ENCODE peak calls at places on chromosomes 13 and 19, in eight cellular contexts. E, R, J, Y, T, H, W and U are unnamed samples.

GRCh38 chr13:99845136-99845874 is 126.3 kb downstream of the ZIC5 start:
- DNase-seq in T (no peak), H (no peak), R (no peak), E (no peak), W (no peak), Y (no peak), J (no peak), U (no peak)

GRCh38 chr13:44649118-44649455 is 73.0 kb upstream of the TSC22D1 start:
- DNase-seq in R (no peak), Y (no peak), T (no peak), E (no peak), H (no peak), J (no peak), W (no peak), U (no peak)

GRCh38 chr19:39498262-39499081 is at the start of gene DLL3:
- DNase-seq in H (no peak), E (no peak), W (no peak), R (no peak), T (peak), Y (peak), J (no peak), U (no peak)

GRCh38 chr13:46475586-46475991 is 77.4 kb upstream of the LRCH1 start:
- DNase-seq in W (no peak), R (no peak), E (no peak), J (no peak), Y (no peak), T (no peak), H (no peak), U (no peak)

GRCh38 chr13:87497426-87497825 is 173.7 kb upstream of the SLITRK5 start:
- DNase-seq in R (no peak), T (no peak), H (no peak), W (no peak), Y (no peak), E (no peak), J (no peak), U (no peak)

GRCh38 chr19:482186-483041 is 13.9 kb upstream of the MADCAM1 start:
- DNase-seq in E (no peak), J (peak), W (no peak), T (no peak), Y (no peak), R (no peak), H (peak), U (no peak)

GRCh38 chr19:48637449-48637947 is 319 bp upstream of the DBP start:
- DNase-seq in E (peak), H (peak), R (peak), W (peak), J (peak), T (peak), Y (peak), U (peak)

GRCh38 chr13:73335226-73335625 is 276.4 kb downstream of the KLF5 start:
- DNase-seq in W (no peak), E (no peak), Y (no peak), T (no peak), R (peak), H (no peak), J (no peak), U (no peak)

GRCh38 chr13:73168993-73169401 is 110.2 kb downstream of the KLF5 start:
- DNase-seq in J (no peak), Y (no peak), R (no peak), H (no peak), W (peak), T (no peak), E (no peak), U (no peak)

GRCh38 chr13:76556632-76557031 is 329.6 kb downstream of the KCTD12 start:
- DNase-seq in R (no peak), J (no peak), T (no peak), Y (no peak), H (no peak), E (no peak), W (no peak), U (no peak)

GRCh38 chr13:20869540-20869939 is 33.0 kb downstream of the XPO4 start:
- DNase-seq in Y (no peak), J (no peak), H (no peak), W (no peak), T (no peak), R (no peak), E (no peak), U (no peak)

GRCh38 chr13:75637101-75637774 is 1.1 kb downstream of the LMO7 start:
- DNase-seq in J (no peak), R (no peak), Y (no peak), W (no peak), T (no peak), H (no peak), E (no peak), U (no peak)

GRCh38 chr13:40502236-40502635 is 164.2 kb downstream of the FOXO1 start:
- DNase-seq in J (no peak), R (no peak), W (no peak), E (no peak), H (no peak), T (no peak), Y (no peak), U (no peak)

GRCh38 chr19:11658954-11659353 is 61.7 kb downstream of the ZNF627 start:
- DNase-seq in T (no peak), W (no peak), E (no peak), Y (no peak), J (no peak), R (no peak), H (no peak), U (no peak)

GRCh38 chr19:29119582-29119981 is 93.4 kb downstream of the UQCRFS1 start:
- DNase-seq in W (no peak), J (no peak), R (no peak), Y (no peak), T (peak), E (peak), H (no peak), U (no peak)

GRCh38 chr19:10907925-10908324 is 20.5 kb downstream of the YIPF2 start:
- DNase-seq in Y (no peak), E (no peak), J (no peak), H (no peak), W (no peak), R (no peak), T (no peak), U (no peak)

GRCh38 chr13:39415003-39415402 is 188.0 kb downstream of the LHFPL6 start:
- DNase-seq in H (peak), Y (no peak), E (no peak), J (no peak), W (no peak), R (no peak), T (no peak), U (no peak)

GRCh38 chr13:36432106-36432544 is at the start of gene CCNA1:
- DNase-seq in J (peak), W (peak), H (peak), E (no peak), Y (peak), T (peak), R (no peak), U (no peak)

GRCh38 chr13:50866817-50867640 is 23.5 kb upstream of the DLEU7 start:
- DNase-seq in Y (no peak), R (no peak), T (no peak), W (no peak), E (no peak), J (no peak), H (no peak), U (no peak)

GRCh38 chr19:8585894-8586750 is 8.9 kb upstream of the MYO1F start:
- DNase-seq in H (peak), J (no peak), Y (peak), T (peak), E (no peak), R (no peak), W (peak), U (no peak)

GRCh38 chr19:532578-533484 is 1.3 kb downstream of the CDC34 start:
- DNase-seq in J (peak), H (peak), E (peak), T (peak), R (no peak), W (peak), Y (peak), U (peak)

GRCh38 chr13:29567411-29567810 is 28.1 kb downstream of the SLC7A1 start:
- DNase-seq in W (no peak), H (no peak), J (no peak), T (no peak), R (no peak), E (no peak), Y (no peak), U (no peak)

GRCh38 chr19:15635016-15635805 is 5.5 kb upstream of the CYP4F3 start:
- DNase-seq in R (no peak), Y (no peak), J (no peak), E (no peak), T (no peak), H (no peak), W (no peak), U (no peak)

GRCh38 chr19:15629003-15629880 is 11.5 kb upstream of the CYP4F3 start:
- DNase-seq in E (peak), Y (peak), J (peak), T (no peak), H (peak), W (peak), R (peak), U (no peak)

GRCh38 chr19:15633122-15633521 is 7.6 kb upstream of the CYP4F3 start:
- DNase-seq in J (no peak), Y (no peak), E (no peak), T (no peak), R (no peak), H (no peak), W (no peak), U (no peak)

GRCh38 chr19:15634105-15634504 is 6.6 kb upstream of the CYP4F3 start:
- DNase-seq in H (no peak), J (no peak), T (no peak), Y (no peak), R (no peak), W (no peak), E (no peak), U (no peak)

GRCh38 chr19:15631817-15632216 is 8.9 kb upstream of the CYP4F3 start:
- DNase-seq in T (no peak), Y (no peak), W (no peak), H (no peak), R (no peak), E (no peak), J (no peak), U (no peak)
- TF ChIP-seq CTCF in T (no peak), Y (peak), W (no peak), H (peak), R (no peak), E (no peak), J (no peak), U (peak)

GRCh38 chr19:55809381-55810058 is 22.3 kb downstream of the NLRP11 start:
- DNase-seq in Y (no peak), H (peak), W (peak), J (peak), E (no peak), T (peak), R (no peak), U (no peak)
- TF ChIP-seq CTCF in Y (peak), H (peak), W (peak), J (peak), E (no peak), T (peak), R (no peak), U (no peak)

GRCh38 chr19:50536662-50537305 is 23.1 kb upstream of the ASPDH start:
- DNase-seq in T (no peak), Y (no peak), E (no peak), J (no peak), H (no peak), W (no peak), R (no peak), U (no peak)
- TF ChIP-seq CTCF in T (no peak), Y (no peak), E (no peak), J (no peak), H (no peak), W (no peak), R (no peak), U (no peak)

GRCh38 chr19:36054733-36055686 is at the start of gene WDR62:
- DNase-seq in H (peak), E (peak), W (peak), T (peak), J (peak), R (no peak), Y (peak), U (peak)
- TF ChIP-seq CTCF in H (no peak), E (no peak), W (no peak), T (no peak), J (no peak), R (no peak), Y (peak), U (no peak)

DNA sequence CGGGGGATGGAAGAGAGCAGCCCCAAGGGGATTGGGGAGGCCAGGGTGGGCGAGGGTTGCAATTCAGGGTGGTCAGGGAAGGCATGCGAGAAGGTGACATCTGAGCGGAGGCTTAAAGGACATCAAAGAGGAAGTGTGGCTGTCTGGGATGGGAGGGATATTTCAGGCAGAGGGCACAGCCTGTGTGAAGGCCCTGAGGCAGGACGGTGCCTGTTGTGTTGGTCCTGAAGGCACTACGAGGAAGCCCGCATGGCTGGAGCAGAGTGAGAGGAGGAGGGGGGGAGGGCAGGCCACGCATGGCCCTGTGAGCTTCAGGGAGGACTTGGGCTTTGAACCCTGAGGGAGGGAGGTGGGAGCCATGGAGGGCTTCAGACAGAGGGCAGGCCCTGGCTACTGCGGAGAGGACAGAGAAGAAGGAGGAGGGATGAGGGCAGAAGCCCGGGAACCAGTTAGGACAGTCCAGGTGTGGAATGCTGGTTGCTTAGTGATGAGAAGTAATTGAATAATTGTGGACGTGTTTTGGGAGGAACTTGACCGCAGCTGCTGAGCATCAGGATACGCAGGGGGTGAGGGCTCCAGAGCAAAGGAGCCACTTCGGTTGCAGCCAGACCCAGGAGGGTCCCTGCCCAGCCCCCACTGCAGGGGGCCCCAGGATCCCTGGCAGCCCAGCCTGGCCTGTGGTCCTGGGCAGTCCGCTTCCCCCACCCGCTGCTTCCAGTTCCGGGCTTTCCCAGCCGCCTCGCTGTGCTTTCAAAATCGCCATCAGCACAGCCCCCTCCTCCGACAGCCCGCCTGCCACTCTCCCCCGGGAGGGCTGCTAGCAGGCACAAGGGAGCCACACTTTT is 6.2 kb downstream of the TLE6 start:
- DNase-seq in H (peak), Y (peak), E (peak), R (no peak), T (peak), W (no peak), J (peak), U (no peak)
- TF ChIP-seq CTCF in H (no peak), Y (no peak), E (no peak), R (no peak), T (no peak), W (no peak), J (no peak), U (no peak)

GRCh38 chr19:4829001-4829712 is 2.4 kb downstream of the TICAM1 start:
- DNase-seq in H (peak), J (no peak), R (no peak), W (peak), Y (no peak), T (peak), E (no peak), U (no peak)
- TF ChIP-seq CTCF in H (no peak), J (no peak), R (no peak), W (peak), Y (no peak), T (peak), E (no peak), U (no peak)

DNA sequence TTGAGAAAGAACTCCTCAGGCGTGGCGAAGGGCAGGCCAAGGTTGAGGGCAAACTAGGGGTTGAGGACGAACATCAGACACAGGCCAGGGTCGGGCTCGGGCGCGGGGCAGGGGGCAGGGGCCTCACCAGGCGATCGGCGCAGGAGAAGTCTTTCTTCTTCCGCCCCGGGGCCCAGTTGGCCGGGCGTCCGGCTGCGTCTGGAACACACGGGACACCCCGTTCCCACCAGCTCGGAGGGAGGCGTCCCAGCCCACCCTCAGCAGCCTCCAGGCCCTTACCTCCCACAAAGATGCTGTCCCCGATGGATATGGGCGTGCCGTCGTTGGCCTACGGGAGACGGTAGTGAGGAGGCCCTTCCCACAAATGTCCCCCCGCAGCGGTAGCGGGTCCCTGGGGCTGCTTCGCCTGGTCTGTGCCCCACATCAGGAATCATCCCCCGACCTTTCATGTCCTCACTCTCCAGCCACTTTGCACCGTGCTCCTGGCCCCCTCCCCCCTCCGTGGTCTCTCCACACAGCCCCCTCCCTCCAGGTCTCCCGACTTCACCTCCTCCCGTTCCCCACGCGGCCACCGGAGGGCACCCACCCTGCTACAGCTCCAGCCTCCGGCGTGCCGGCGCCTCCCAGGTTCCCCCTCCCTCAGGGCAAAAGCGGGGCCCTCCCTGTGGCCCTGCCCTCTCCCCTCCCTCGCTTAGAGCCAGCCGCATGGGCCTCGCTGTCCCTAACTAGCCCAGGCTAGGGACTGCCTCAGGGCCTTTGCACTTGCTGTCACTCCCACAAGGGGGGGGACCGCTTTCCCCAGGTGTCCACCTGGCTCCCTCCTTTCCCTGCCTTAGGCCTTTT is 4.7 kb downstream of the PNKP start:
- DNase-seq in J (peak), Y (no peak), T (no peak), H (peak), E (no peak), W (no peak), R (no peak), U (no peak)
- TF ChIP-seq CTCF in J (no peak), Y (peak), T (peak), H (no peak), E (no peak), W (no peak), R (peak), U (peak)

DNA sequence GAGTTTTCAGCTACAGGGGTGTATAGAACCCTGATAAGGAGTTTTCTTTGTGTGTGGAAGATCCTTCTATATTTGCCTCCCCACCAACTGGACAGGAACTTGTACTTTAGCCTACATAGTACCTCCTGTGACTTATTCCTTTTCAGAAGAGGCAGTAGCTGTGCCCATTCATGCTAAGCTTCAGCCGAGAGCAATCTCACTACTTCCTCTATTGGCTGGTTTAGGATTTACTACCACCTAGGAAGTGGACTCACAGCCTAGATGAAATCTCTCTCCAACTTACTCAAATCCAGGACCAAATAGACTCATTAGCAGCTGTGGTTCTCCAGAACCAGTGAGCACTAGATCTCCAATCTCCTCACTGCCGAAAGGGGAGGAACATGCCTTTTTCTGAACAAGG is 2.3 kb upstream of the REX1BD start:
- DNase-seq in R (no peak), Y (no peak), W (no peak), H (no peak), J (no peak), E (no peak), T (no peak), U (no peak)
- TF ChIP-seq CTCF in R (no peak), Y (no peak), W (no peak), H (no peak), J (no peak), E (no peak), T (no peak), U (no peak)

GRCh38 chr13:42769650-42770049 is 11.7 kb upstream of the FAM216B start:
- DNase-seq in T (no peak), W (no peak), H (no peak), E (no peak), J (no peak), Y (no peak), R (no peak), U (no peak)
- TF ChIP-seq CTCF in T (no peak), W (no peak), H (no peak), E (no peak), J (no peak), Y (no peak), R (no peak), U (peak)